ENCODE peak calls at places on chromosomes 12 and 14, in nine cellular contexts. G is CD8-positive, alpha-beta T cell; D is left ventricle myocardium inferior; P is HCT116; X is OCI-LY7; Z is Karpas-422; C is tibial artery; W is lower lobe of right lung; Q is heart right ventricle. A is an unnamed sample.

GRCh38 chr14:64932231-64932630 is 10.3 kb downstream of the GPX2 start:
- DNase-seq in C (no peak), X (no peak), D (no peak), Q (no peak), W (no peak), P (no peak), G (no peak), Z (no peak), A (no peak)

GRCh38 chr14:105210266-105211025 is 29.3 kb upstream of the NUDT14 start:
- DNase-seq in C (no peak), W (no peak), D (no peak), Q (no peak), X (no peak), G (no peak), P (no peak), Z (no peak), A (no peak)

GRCh38 chr12:101670007-101670671 is 27.3 kb upstream of the CHPT1 start:
- DNase-seq in D (no peak), Q (peak; percentile 9), G (peak; percentile 24), W (no peak), P (peak; percentile 62), Z (peak; percentile 76), C (peak; percentile 41), X (peak; percentile 75), A (no peak)

GRCh38 chr12:51905507-51906438 is 1.5 kb upstream of the ACVRL1 start:
- DNase-seq in P (no peak), D (peak; percentile 87), G (no peak), W (peak; percentile 81), Z (no peak), X (no peak), C (peak; percentile 91), Q (peak; percentile 89), A (no peak)

GRCh38 chr12:42281281-42281680 is 43.2 kb upstream of the YAF2 start:
- DNase-seq in C (no peak), Z (no peak), G (no peak), X (no peak), P (no peak), W (no peak), D (no peak), Q (no peak), A (no peak)

GRCh38 chr14:92513204-92513965 is at the start of gene RIN3:
- DNase-seq in P (no peak), X (no peak), Q (peak; percentile 67), D (peak; percentile 58), G (peak; percentile 55), W (peak; percentile 80), C (peak; percentile 50), Z (no peak), A (no peak)

GRCh38 chr12:39239484-39240143 is 203.3 kb downstream of the KIF21A start:
- DNase-seq in X (no peak), Q (no peak), W (no peak), D (no peak), P (no peak), C (no peak), Z (no peak), G (no peak), A (no peak)

GRCh38 chr12:129887047-129887568 is 16.7 kb downstream of the TMEM132D start:
- DNase-seq in C (no peak), G (no peak), D (no peak), W (peak; percentile 65), Z (no peak), Q (no peak), X (no peak), P (no peak), A (peak; percentile 57)

GRCh38 chr14:63174760-63175191 is 29.5 kb upstream of the RHOJ start:
- DNase-seq in Z (peak; percentile 79), Q (peak; percentile 51), D (no peak), X (peak; percentile 32), G (no peak), W (no peak), C (no peak), P (peak; percentile 12), A (peak; percentile 26)

GRCh38 chr12:2291182-2291832 is 238.5 kb downstream of the CACNA1C start:
- DNase-seq in Z (peak; percentile 86), W (no peak), D (no peak), P (peak; percentile 52), G (peak; percentile 16), Q (no peak), C (no peak), X (peak; percentile 78), A (no peak)

GRCh38 chr12:95506707-95507523 is 33.0 kb downstream of the METAP2 start:
- DNase-seq in D (no peak), Z (no peak), X (no peak), C (no peak), W (no peak), G (no peak), Q (no peak), P (no peak), A (no peak)

GRCh38 chr14:85319998-85320397 is 209.9 kb upstream of the FLRT2 start:
- DNase-seq in W (no peak), G (no peak), Q (no peak), X (no peak), P (no peak), D (no peak), C (no peak), Z (no peak), A (no peak)

GRCh38 chr12:2205961-2206360 is 153.2 kb downstream of the CACNA1C start:
- DNase-seq in G (no peak), Z (no peak), P (no peak), W (no peak), Q (no peak), C (no peak), X (no peak), D (no peak), A (no peak)

GRCh38 chr12:53005215-53005985 is 856 bp upstream of the EIF4B start:
- DNase-seq in G (no peak), Q (no peak), Z (peak; percentile 40), X (peak; percentile 19), C (peak; percentile 32), P (no peak), W (peak; percentile 51), D (peak; percentile 16), A (no peak)

GRCh38 chr14:86027990-86028389 is 498.0 kb downstream of the FLRT2 start:
- DNase-seq in C (no peak), X (no peak), D (no peak), P (no peak), Q (no peak), Z (no peak), W (no peak), G (no peak), A (no peak)

GRCh38 chr12:50057000-50057841 is at the start of gene ASIC1:
- DNase-seq in Z (peak; percentile 84), Q (peak; percentile 63), C (peak; percentile 61), X (peak; percentile 45), G (peak; percentile 52), W (peak; percentile 73), D (peak; percentile 76), P (peak; percentile 24), A (peak; percentile 66)

GRCh38 chr14:93655078-93655750 is 133.1 kb downstream of the PRIMA1 start:
- DNase-seq in Q (peak; percentile 22), W (no peak), X (peak; percentile 57), C (no peak), P (peak; percentile 48), D (no peak), Z (peak; percentile 92), G (no peak), A (peak; percentile 50)

GRCh38 chr12:84599539-84599938 is 313.1 kb downstream of the SLC6A15 start:
- DNase-seq in D (no peak), Q (no peak), G (no peak), Z (no peak), P (peak; percentile 46), X (no peak), W (no peak), C (no peak), A (no peak)

GRCh38 chr12:104460973-104461693 is 4.4 kb downstream of the CHST11 start:
- DNase-seq in X (no peak), W (no peak), G (peak; percentile 34), P (no peak), D (no peak), C (no peak), Z (no peak), Q (no peak), A (no peak)
- H3K4me1 ChIP-seq in X (peaks cover 67% of the 10 kb centered on the region), W (peaks cover 76% of the 10 kb centered on the region), G (peaks cover 74% of the 10 kb centered on the region), P (no peaks in the 10 kb centered on the region), D (peaks cover 77% of the 10 kb centered on the region), C (no peaks in the 10 kb centered on the region), Z (peaks cover 9% of the 10 kb centered on the region), Q (peaks cover 61% of the 10 kb centered on the region), A (no peaks in the 10 kb centered on the region)

GRCh38 chr12:114919479-114919878 is 235.5 kb upstream of the TBX3 start:
- DNase-seq in G (no peak), Q (no peak), Z (no peak), C (no peak), X (no peak), P (no peak), W (no peak), D (no peak), A (no peak)
- H3K27ac ChIP-seq in G (no peak overlapping the region), Q (no peak overlapping the region), Z (no peak overlapping the region), C (no peak overlapping the region), X (no peak overlapping the region), P (no peak overlapping the region), W (no peak overlapping the region), D (no peak overlapping the region), A (no peak overlapping the region)

DNA sequence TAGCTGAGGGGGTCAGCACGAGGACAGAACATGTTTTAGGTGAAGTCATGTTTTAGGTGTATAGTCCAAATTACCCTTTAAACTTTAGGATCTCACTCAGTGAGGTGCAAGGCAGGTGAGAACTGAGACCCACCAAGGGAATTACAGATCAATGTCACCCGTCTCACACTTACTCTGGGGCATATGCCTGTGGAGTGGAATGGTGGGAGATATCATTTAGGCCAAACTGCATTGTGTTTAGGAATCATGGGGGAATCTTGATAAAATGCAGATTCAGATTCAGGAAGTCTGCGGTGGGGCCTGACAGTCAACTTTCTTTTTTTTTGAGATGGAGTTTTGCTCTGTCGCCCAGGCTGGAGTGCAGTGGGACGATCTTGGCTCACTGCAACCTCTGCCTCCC is 17.8 kb downstream of the FBXW8 start:
- DNase-seq in P (no peak), Z (no peak), D (no peak), C (no peak), W (no peak), G (no peak), X (no peak), Q (no peak), A (no peak)
- H3K4me1 ChIP-seq in P (peaks cover 3% of the 10 kb centered on the region), Z (peaks cover 16% of the 10 kb centered on the region), D (peaks cover 30% of the 10 kb centered on the region), C (peaks cover 19% of the 10 kb centered on the region), W (peaks cover 7% of the 10 kb centered on the region), G (peaks cover 37% of the 10 kb centered on the region), X (peaks cover 25% of the 10 kb centered on the region), Q (peaks cover 29% of the 10 kb centered on the region), A (peaks cover 4% of the 10 kb centered on the region)

DNA sequence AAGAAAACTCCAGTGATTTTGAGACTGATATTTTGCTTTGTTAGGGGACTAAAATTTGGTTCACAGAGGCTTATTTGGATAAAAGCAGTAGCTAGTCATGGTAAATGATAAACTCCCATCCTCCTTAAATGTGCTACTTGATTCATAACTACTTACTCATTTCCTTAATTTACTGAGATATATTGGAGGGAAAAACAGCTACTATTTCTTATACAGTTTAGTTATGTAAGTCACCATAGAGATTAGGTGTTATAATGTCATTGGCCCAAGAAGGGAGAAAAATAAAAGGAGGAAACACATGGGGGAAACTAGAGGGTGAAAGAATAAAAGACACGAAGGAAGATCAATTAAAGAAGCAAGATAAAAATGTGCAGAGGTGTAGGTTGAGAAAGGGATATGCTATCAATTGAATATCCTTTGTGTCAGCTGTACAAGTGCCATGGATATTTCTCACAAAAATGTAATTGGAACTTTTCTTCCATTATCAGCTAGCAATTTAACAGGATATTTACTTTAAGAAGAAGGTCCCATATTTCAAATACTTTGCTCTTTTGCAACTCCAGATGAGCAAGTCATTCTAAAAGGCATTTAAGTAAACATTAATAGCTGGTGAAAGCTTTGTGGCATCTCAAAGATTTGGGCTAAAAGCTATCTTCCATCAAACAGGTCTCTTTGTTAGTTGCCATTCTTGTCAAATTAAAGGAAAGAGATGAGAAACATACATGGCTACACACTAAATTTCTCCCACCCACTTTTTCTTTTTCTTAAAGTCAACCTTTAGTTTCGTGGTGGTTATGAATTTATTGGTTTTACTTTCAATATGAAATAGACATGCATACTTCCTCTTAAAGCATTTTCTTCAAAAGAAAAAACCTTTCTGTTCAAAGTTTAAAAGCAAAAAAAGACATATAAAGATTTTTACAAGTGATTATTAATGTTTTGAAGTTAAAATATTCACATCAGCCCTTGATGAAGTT is 439.5 kb downstream of the CCER1 start:
- DNase-seq in X (no peak), G (no peak), Q (no peak), P (no peak), Z (no peak), C (no peak), W (no peak), D (no peak), A (no peak)
- H3K27ac ChIP-seq in X (no peak overlapping the region), G (no peak overlapping the region), Q (no peak overlapping the region), P (no peak overlapping the region), Z (no peak overlapping the region), C (no peak overlapping the region), W (no peak overlapping the region), D (no peak overlapping the region), A (no peak overlapping the region)

A was measured in prostate gland.